ENCODE peak calls at places on chromosomes 6 and 20, in seven cellular contexts. One of them, this sample, is unnamed.
A peak's percentile ranks its signal among the peaks of the same experiment; 100 is the strongest.

GRCh38 chr6:117397536-117398227 is 28.1 kb downstream of the ROS1 start:
- DNase-seq in gastrocnemius medialis: no peak
- DNase-seq in spleen: no peak
- DNase-seq in GM12878: no peak
- DNase-seq in HepG2: no peak
- DNase-seq in ovary: no peak
- DNase-seq in lower leg skin: no peak
- DNase-seq in this sample: no peak

GRCh38 chr20:4546786-4547185 is 174.9 kb upstream of the PRND start:
- DNase-seq in gastrocnemius medialis: no peak
- DNase-seq in spleen: no peak
- DNase-seq in GM12878: no peak
- DNase-seq in HepG2: no peak
- DNase-seq in ovary: no peak
- DNase-seq in lower leg skin: no peak
- DNase-seq in this sample: peak; percentile 38

GRCh38 chr6:73471686-73472290 is 10.3 kb downstream of the MTO1 start:
- DNase-seq in gastrocnemius medialis: no peak
- DNase-seq in spleen: no peak
- DNase-seq in GM12878: peak; percentile 58
- DNase-seq in HepG2: no peak
- DNase-seq in ovary: no peak
- DNase-seq in lower leg skin: no peak
- DNase-seq in this sample: no peak

GRCh38 chr6:8483650-8484049 is 48.3 kb upstream of the SLC35B3 start:
- DNase-seq in gastrocnemius medialis: no peak
- DNase-seq in spleen: no peak
- DNase-seq in GM12878: no peak
- DNase-seq in HepG2: no peak
- DNase-seq in ovary: no peak
- DNase-seq in lower leg skin: no peak
- DNase-seq in this sample: no peak

GRCh38 chr20:50271674-50272412 is 81.2 kb downstream of the CEBPB start:
- DNase-seq in gastrocnemius medialis: peak; percentile 58
- DNase-seq in spleen: peak; percentile 87
- DNase-seq in GM12878: no peak
- DNase-seq in HepG2: no peak
- DNase-seq in ovary: no peak
- DNase-seq in lower leg skin: no peak
- DNase-seq in this sample: no peak

GRCh38 chr6:93424303-93425064 is 5.1 kb upstream of the EPHA7 start:
- DNase-seq in gastrocnemius medialis: no peak
- DNase-seq in spleen: no peak
- DNase-seq in GM12878: no peak
- DNase-seq in HepG2: no peak
- DNase-seq in ovary: no peak
- DNase-seq in lower leg skin: no peak
- DNase-seq in this sample: no peak

GRCh38 chr6:170097505-170098427 is 193.1 kb downstream of the DLL1 start:
- DNase-seq in gastrocnemius medialis: peak; percentile 5
- DNase-seq in spleen: peak; percentile 58
- DNase-seq in GM12878: no peak
- DNase-seq in HepG2: no peak
- DNase-seq in ovary: no peak
- DNase-seq in lower leg skin: no peak
- DNase-seq in this sample: no peak

GRCh38 chr6:16759646-16760535 is 1.4 kb downstream of the ATXN1 start:
- DNase-seq in gastrocnemius medialis: peak; percentile 90
- DNase-seq in spleen: peak; percentile 97
- DNase-seq in GM12878: no peak
- DNase-seq in HepG2: peak; percentile 71
- DNase-seq in ovary: peak; percentile 90
- DNase-seq in lower leg skin: peak; percentile 88
- DNase-seq in this sample: peak; percentile 60

GRCh38 chr6:1016329-1017302 is 295.3 kb upstream of the FOXQ1 start:
- DNase-seq in gastrocnemius medialis: no peak
- DNase-seq in spleen: no peak
- DNase-seq in GM12878: no peak
- DNase-seq in HepG2: no peak
- DNase-seq in ovary: no peak
- DNase-seq in lower leg skin: no peak
- DNase-seq in this sample: no peak

GRCh38 chr20:25257130-25257529 is 9.2 kb downstream of the PYGB start:
- DNase-seq in gastrocnemius medialis: no peak
- DNase-seq in spleen: no peak
- DNase-seq in GM12878: no peak
- DNase-seq in HepG2: no peak
- DNase-seq in ovary: no peak
- DNase-seq in lower leg skin: no peak
- DNase-seq in this sample: no peak

GRCh38 chr20:39851459-39851858 is 837.6 kb downstream of the MAFB start:
- DNase-seq in gastrocnemius medialis: no peak
- DNase-seq in spleen: no peak
- DNase-seq in GM12878: no peak
- DNase-seq in HepG2: no peak
- DNase-seq in ovary: no peak
- DNase-seq in lower leg skin: no peak
- DNase-seq in this sample: no peak

GRCh38 chr6:28474441-28475219 is 31.3 kb upstream of the ZSCAN23 start:
- DNase-seq in gastrocnemius medialis: no peak
- DNase-seq in spleen: no peak
- DNase-seq in GM12878: peak; percentile 76
- DNase-seq in HepG2: peak; percentile 85
- DNase-seq in ovary: no peak
- DNase-seq in lower leg skin: no peak
- DNase-seq in this sample: peak; percentile 18

GRCh38 chr6:16316741-16317251 is 78.4 kb downstream of the GMPR start:
- DNase-seq in gastrocnemius medialis: no peak
- DNase-seq in spleen: no peak
- DNase-seq in GM12878: no peak
- DNase-seq in HepG2: peak; percentile 49
- DNase-seq in ovary: no peak
- DNase-seq in lower leg skin: no peak
- DNase-seq in this sample: peak; percentile 73

GRCh38 chr20:51525241-51526104 is 17.0 kb downstream of the NFATC2 start:
- DNase-seq in gastrocnemius medialis: no peak
- DNase-seq in spleen: peak; percentile 83
- DNase-seq in GM12878: no peak
- DNase-seq in HepG2: no peak
- DNase-seq in ovary: no peak
- DNase-seq in lower leg skin: no peak
- DNase-seq in this sample: no peak

GRCh38 chr20:38473353-38473795 is 731 bp downstream of the RALGAPB start:
- DNase-seq in gastrocnemius medialis: no peak
- DNase-seq in spleen: no peak
- DNase-seq in GM12878: no peak
- DNase-seq in HepG2: peak; percentile 67
- DNase-seq in ovary: no peak
- DNase-seq in lower leg skin: no peak
- DNase-seq in this sample: no peak

GRCh38 chr6:114762145-114762544 is 419.3 kb upstream of the HS3ST5 start:
- DNase-seq in gastrocnemius medialis: no peak
- DNase-seq in spleen: no peak
- DNase-seq in GM12878: no peak
- DNase-seq in HepG2: no peak
- DNase-seq in ovary: no peak
- DNase-seq in lower leg skin: no peak
- DNase-seq in this sample: no peak

GRCh38 chr20:49508435-49509199 is 26.1 kb upstream of the KCNB1 start:
- DNase-seq in gastrocnemius medialis: no peak
- DNase-seq in spleen: no peak
- DNase-seq in GM12878: peak; percentile 7
- DNase-seq in HepG2: peak; percentile 56
- DNase-seq in ovary: no peak
- DNase-seq in lower leg skin: no peak
- DNase-seq in this sample: peak; percentile 35

GRCh38 chr6:11918739-11919605 is 93.1 kb upstream of the HIVEP1 start:
- DNase-seq in gastrocnemius medialis: no peak
- DNase-seq in spleen: no peak
- DNase-seq in GM12878: no peak
- DNase-seq in HepG2: no peak
- DNase-seq in ovary: no peak
- DNase-seq in lower leg skin: no peak
- DNase-seq in this sample: no peak

GRCh38 chr6:9606435-9607134 is 808.3 kb downstream of the TFAP2A start:
- DNase-seq in gastrocnemius medialis: no peak
- DNase-seq in spleen: no peak
- DNase-seq in GM12878: no peak
- DNase-seq in HepG2: no peak
- DNase-seq in ovary: no peak
- DNase-seq in lower leg skin: no peak
- DNase-seq in this sample: no peak

GRCh38 chr6:141986457-141986856 is 146.3 kb upstream of the GJE1 start:
- DNase-seq in gastrocnemius medialis: no peak
- DNase-seq in spleen: no peak
- DNase-seq in GM12878: no peak
- DNase-seq in HepG2: no peak
- DNase-seq in ovary: no peak
- DNase-seq in lower leg skin: no peak
- DNase-seq in this sample: no peak

GRCh38 chr6:154123567-154123966 is 84.5 kb downstream of the OPRM1 start:
- DNase-seq in gastrocnemius medialis: no peak
- DNase-seq in spleen: no peak
- DNase-seq in GM12878: no peak
- DNase-seq in HepG2: no peak
- DNase-seq in ovary: no peak
- DNase-seq in lower leg skin: no peak
- DNase-seq in this sample: no peak

DNA sequence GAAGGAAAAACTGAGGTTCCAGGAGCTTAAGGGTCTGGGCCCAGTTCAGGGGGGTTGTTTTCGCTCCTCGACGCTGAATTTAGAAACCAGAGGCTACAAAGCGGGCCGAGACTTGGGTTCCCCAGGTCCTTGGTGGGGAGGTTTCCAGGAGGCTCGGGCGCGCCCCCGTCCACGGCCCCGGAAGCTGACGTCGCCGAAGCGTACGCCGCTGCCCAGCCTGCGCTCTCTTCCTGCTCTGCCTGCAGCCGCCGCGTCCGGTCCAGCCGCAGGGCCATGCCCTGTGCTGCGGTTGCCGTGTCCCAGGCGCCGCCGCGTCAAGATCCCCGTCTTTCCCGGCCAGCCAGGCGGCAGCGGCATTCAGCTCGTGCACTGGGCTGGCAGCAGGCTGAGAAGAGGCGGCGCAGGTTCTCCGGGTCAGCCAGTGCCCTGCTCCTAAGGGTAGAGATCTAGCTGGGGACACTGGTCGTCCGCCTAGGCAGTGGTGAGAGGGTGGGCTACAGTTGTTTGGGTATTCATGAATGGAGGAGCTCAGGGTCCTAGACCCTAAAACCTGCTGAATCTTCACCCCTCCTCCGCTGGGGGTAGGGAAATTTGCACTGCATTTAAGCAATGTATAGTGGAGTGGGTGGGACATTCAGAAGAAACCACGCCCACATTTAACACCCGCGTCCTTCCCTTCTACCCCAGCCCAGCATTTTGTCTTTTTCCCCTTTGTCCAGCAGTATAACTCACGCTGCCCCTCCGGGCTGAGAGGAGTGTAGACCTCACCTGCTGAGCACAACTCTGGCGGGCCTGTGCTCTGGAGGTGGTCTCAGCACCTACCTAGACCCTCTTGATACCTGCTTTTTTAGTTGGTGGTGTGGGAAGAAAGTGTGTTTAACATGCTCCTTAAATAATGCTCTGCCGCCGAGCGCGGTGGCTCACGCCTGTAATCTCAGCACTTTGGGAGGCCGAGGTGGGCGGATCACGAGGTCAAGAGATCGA is 1.1 kb upstream of the TRIM26 start:
- DNase-seq in gastrocnemius medialis: peak; percentile 78
- DNase-seq in spleen: peak; percentile 98
- DNase-seq in GM12878: peak; percentile 33
- DNase-seq in HepG2: peak; percentile 66
- DNase-seq in ovary: peak; percentile 89
- DNase-seq in lower leg skin: peak; percentile 77
- DNase-seq in this sample: peak; percentile 85
- TF ChIP-seq POLR2A in gastrocnemius medialis: no peak
- TF ChIP-seq POLR2A in spleen: no peak
- TF ChIP-seq POLR2A in GM12878: peak; percentile 94
- TF ChIP-seq POLR2A in HepG2: peak; percentile 76
- TF ChIP-seq POLR2A in ovary: peak; percentile 77
- TF ChIP-seq POLR2A in lower leg skin: peak; percentile 13
- TF ChIP-seq POLR2A in this sample: peak; percentile 84

DNA sequence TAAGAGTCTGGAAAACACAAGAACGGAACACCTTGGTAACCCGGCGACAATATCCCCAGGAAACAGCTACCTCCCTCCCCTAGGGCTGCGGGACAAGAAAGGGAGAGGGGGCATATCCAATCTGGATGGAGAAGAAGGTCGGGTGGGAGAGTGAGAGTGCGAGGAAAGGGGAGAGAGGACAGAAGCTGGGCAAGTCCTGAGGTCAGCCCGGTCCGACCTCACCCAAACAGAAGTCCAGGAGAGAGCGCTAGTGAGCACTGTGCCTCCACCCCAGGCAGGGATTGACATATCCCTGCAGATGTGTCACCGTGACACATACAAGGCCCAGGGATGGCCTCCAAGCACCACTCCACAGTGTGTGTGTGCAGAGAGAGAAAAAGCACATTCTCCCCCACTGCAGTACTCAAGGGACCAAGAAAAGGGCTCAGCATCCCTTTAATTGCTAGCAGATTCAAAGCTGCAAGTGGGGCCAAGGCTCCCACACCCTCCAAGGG is 3.3 kb downstream of the PXDC1 start:
- DNase-seq in gastrocnemius medialis: peak; percentile 81
- DNase-seq in spleen: no peak
- DNase-seq in GM12878: no peak
- DNase-seq in HepG2: peak; percentile 85
- DNase-seq in ovary: peak; percentile 41
- DNase-seq in lower leg skin: peak; percentile 79
- DNase-seq in this sample: peak; percentile 96
- TF ChIP-seq POLR2A in gastrocnemius medialis: no peak
- TF ChIP-seq POLR2A in spleen: no peak
- TF ChIP-seq POLR2A in GM12878: no peak
- TF ChIP-seq POLR2A in HepG2: peak; percentile 57
- TF ChIP-seq POLR2A in ovary: no peak
- TF ChIP-seq POLR2A in lower leg skin: no peak
- TF ChIP-seq POLR2A in this sample: no peak

GRCh38 chr6:29477923-29478450 is 9.8 kb downstream of the MAS1L start:
- DNase-seq in gastrocnemius medialis: no peak
- DNase-seq in spleen: no peak
- DNase-seq in GM12878: no peak
- DNase-seq in HepG2: no peak
- DNase-seq in ovary: no peak
- DNase-seq in lower leg skin: no peak
- DNase-seq in this sample: no peak
- TF ChIP-seq POLR2A in gastrocnemius medialis: no peak
- TF ChIP-seq POLR2A in spleen: no peak
- TF ChIP-seq POLR2A in GM12878: no peak
- TF ChIP-seq POLR2A in HepG2: no peak
- TF ChIP-seq POLR2A in ovary: no peak
- TF ChIP-seq POLR2A in lower leg skin: no peak
- TF ChIP-seq POLR2A in this sample: no peak

DNA sequence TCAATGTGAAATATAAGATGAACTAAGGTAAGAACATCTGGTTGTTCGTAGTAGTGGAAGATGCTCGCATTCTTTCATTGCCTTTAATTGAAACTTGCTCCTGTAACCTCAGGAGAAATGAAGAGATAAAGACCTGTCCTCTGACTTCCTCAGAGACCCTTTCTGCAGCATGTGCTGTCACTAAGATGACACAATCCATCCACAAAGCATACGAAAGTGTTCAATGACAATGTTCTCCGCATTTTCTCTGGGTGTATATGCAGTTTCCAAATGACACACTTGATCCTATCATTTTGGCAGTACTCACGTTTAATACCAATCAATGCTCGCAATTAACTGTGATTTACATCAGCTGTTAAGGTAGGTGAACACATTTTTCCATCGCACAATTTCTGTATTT is 65.8 kb downstream of the PRL start:
- DNase-seq in gastrocnemius medialis: no peak
- DNase-seq in spleen: no peak
- DNase-seq in GM12878: no peak
- DNase-seq in HepG2: no peak
- DNase-seq in ovary: no peak
- DNase-seq in lower leg skin: no peak
- DNase-seq in this sample: no peak
- TF ChIP-seq POLR2A in gastrocnemius medialis: no peak
- TF ChIP-seq POLR2A in spleen: no peak
- TF ChIP-seq POLR2A in GM12878: no peak
- TF ChIP-seq POLR2A in HepG2: no peak
- TF ChIP-seq POLR2A in ovary: no peak
- TF ChIP-seq POLR2A in lower leg skin: no peak
- TF ChIP-seq POLR2A in this sample: no peak

This sample was measured in H54.